ENCODE peak calls at places on chromosomes 1 and 21, in four cellular contexts. One of them, this sample, is unnamed.

GRCh38 chr21:24995206-24995605 is 612.1 kb downstream of the MRPL39 start:
- DNase-seq in breast epithelium: no peak
- DNase-seq in H1: no peak
- DNase-seq in stomach: no peak
- DNase-seq in this sample: no peak

GRCh38 chr1:203992440-203992839 is 80.5 kb upstream of the SOX13 start:
- DNase-seq in breast epithelium: no peak
- DNase-seq in H1: no peak
- DNase-seq in stomach: no peak
- DNase-seq in this sample: no peak

GRCh38 chr21:30629173-30629572 is 5.8 kb upstream of the KRTAP20-2 start:
- DNase-seq in breast epithelium: no peak
- DNase-seq in H1: no peak
- DNase-seq in stomach: no peak
- DNase-seq in this sample: no peak

GRCh38 chr1:113684153-113684541 is 75.1 kb downstream of the PHTF1 start:
- DNase-seq in breast epithelium: no peak
- DNase-seq in H1: no peak
- DNase-seq in stomach: no peak
- DNase-seq in this sample: peak

GRCh38 chr1:221663321-221663720 is 78.6 kb downstream of the DUSP10 start:
- DNase-seq in breast epithelium: no peak
- DNase-seq in H1: no peak
- DNase-seq in stomach: no peak
- DNase-seq in this sample: no peak

GRCh38 chr1:229224308-229224707 is 46.6 kb upstream of the RAB4A start:
- DNase-seq in breast epithelium: no peak
- DNase-seq in H1: no peak
- DNase-seq in stomach: no peak
- DNase-seq in this sample: no peak

GRCh38 chr1:179228783-179229213 is 679 bp downstream of the ABL2 start:
- DNase-seq in breast epithelium: no peak
- DNase-seq in H1: no peak
- DNase-seq in stomach: peak
- DNase-seq in this sample: no peak

GRCh38 chr1:211722277-211723175 is 47.1 kb upstream of the NEK2 start:
- DNase-seq in breast epithelium: no peak
- DNase-seq in H1: no peak
- DNase-seq in stomach: no peak
- DNase-seq in this sample: no peak

GRCh38 chr21:17003221-17003620 is 509.6 kb upstream of the CXADR start:
- DNase-seq in breast epithelium: no peak
- DNase-seq in H1: no peak
- DNase-seq in stomach: no peak
- DNase-seq in this sample: no peak

GRCh38 chr1:205599667-205600042 is 32.2 kb downstream of the ELK4 start:
- DNase-seq in breast epithelium: no peak
- DNase-seq in H1: no peak
- DNase-seq in stomach: no peak
- DNase-seq in this sample: no peak

GRCh38 chr1:205601209-205601608 is 30.6 kb downstream of the ELK4 start:
- DNase-seq in breast epithelium: no peak
- DNase-seq in H1: no peak
- DNase-seq in stomach: no peak
- DNase-seq in this sample: no peak

GRCh38 chr1:205597691-205598314 is 34.0 kb downstream of the ELK4 start:
- DNase-seq in breast epithelium: no peak
- DNase-seq in H1: no peak
- DNase-seq in stomach: no peak
- DNase-seq in this sample: no peak

GRCh38 chr1:205600085-205600484 is 31.7 kb downstream of the ELK4 start:
- DNase-seq in breast epithelium: no peak
- DNase-seq in H1: no peak
- DNase-seq in stomach: no peak
- DNase-seq in this sample: no peak

DNA sequence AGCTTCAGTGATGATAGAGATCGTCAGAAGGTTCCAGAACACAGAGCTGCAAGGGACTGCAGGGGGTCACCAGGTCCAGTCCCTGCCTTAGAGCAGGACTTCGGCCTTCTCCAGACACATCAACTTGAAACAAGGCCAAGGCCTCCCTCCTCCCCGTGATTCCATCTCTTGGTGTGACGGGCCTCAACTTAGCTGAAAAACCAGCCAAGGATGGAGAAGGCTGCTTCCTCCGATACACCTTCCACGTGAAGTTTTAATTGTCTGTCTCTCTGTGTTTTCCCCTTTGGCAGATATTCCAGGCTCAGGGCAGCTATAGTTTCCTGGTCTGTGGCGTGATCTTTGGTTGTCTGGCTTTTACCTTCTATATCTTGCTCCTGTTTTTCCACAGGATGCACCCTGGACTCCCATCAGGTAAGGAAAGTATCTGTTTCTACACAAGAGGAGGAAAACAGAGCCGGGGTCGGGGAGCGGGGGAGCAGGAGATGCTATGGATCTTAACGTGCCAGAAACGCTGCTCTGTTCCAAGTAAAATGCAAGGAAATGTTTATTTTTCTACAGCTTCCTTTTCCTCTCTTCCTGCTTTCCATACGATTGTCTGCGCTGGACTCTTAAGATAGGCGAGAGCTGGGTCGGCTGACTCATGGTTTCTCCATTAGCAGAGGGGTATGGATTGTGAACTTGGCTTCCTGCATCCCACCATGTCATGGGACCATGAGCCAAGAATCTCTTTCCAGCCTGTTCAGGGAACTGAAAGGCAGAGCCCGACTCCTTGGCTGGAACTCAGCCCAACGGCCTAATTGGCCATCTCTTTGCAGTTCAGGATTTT is 32.8 kb downstream of the ELK4 start:
- DNase-seq in breast epithelium: no peak
- DNase-seq in H1: no peak
- DNase-seq in stomach: peak
- DNase-seq in this sample: no peak
- TF ChIP-seq POLR2AphosphoS5 in breast epithelium: no peak
- TF ChIP-seq POLR2AphosphoS5 in H1: no peak
- TF ChIP-seq POLR2AphosphoS5 in stomach: peak
- TF ChIP-seq POLR2AphosphoS5 in this sample: no peak

DNA sequence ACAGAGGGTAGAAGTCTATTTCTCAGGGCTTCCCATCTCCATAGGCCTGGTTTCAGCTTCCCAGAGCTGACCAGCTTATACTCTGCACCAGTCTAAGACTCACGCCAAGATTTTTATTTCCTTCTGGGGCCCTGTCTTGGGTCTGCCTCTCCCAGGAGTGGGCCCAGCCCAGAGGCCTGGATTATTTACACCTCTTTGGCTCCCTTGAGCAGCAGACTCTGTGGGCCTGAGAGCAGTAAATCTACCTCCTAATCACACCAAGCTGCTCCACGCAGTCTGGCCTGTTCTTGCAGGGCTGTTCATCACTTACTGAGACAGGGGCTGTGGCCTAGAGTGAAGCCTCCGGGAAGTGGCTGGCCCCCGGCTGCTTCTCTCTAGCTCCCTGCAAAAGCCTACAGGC is 102.4 kb downstream of the PLXNA2 start:
- DNase-seq in breast epithelium: no peak
- DNase-seq in H1: no peak
- DNase-seq in stomach: no peak
- DNase-seq in this sample: no peak
- TF ChIP-seq CTCF in breast epithelium: no peak
- TF ChIP-seq CTCF in H1: no peak
- TF ChIP-seq CTCF in stomach: no peak
- TF ChIP-seq CTCF in this sample: no peak

GRCh38 chr21:41631564-41632461 is 123.9 kb upstream of the TMPRSS2 start:
- DNase-seq in breast epithelium: no peak
- DNase-seq in H1: no peak
- DNase-seq in stomach: peak
- DNase-seq in this sample: peak

GRCh38 chr21:41632748-41633475 is 125.0 kb upstream of the TMPRSS2 start:
- DNase-seq in breast epithelium: no peak
- DNase-seq in H1: no peak
- DNase-seq in stomach: peak
- DNase-seq in this sample: no peak

GRCh38 chr21:41627428-41627827 is 119.5 kb upstream of the TMPRSS2 start:
- DNase-seq in breast epithelium: no peak
- DNase-seq in H1: no peak
- DNase-seq in stomach: no peak
- DNase-seq in this sample: no peak

GRCh38 chr21:41630917-41631316 is 123.0 kb upstream of the TMPRSS2 start:
- DNase-seq in breast epithelium: no peak
- DNase-seq in H1: no peak
- DNase-seq in stomach: no peak
- DNase-seq in this sample: peak

GRCh38 chr21:41630249-41630648 is 122.3 kb upstream of the TMPRSS2 start:
- DNase-seq in breast epithelium: no peak
- DNase-seq in H1: no peak
- DNase-seq in stomach: no peak
- DNase-seq in this sample: no peak
- H3K4me3 ChIP-seq in breast epithelium: no peak
- H3K4me3 ChIP-seq in H1: no peak
- H3K4me3 ChIP-seq in stomach: no peak
- H3K4me3 ChIP-seq in this sample: no peak

GRCh38 chr21:35208810-35209517 is 159.9 kb upstream of the RUNX1 start:
- DNase-seq in breast epithelium: no peak
- DNase-seq in H1: no peak
- DNase-seq in stomach: no peak
- DNase-seq in this sample: no peak

GRCh38 chr21:35210093-35210492 is 161.0 kb upstream of the RUNX1 start:
- DNase-seq in breast epithelium: no peak
- DNase-seq in H1: no peak
- DNase-seq in stomach: no peak
- DNase-seq in this sample: no peak

GRCh38 chr21:35215870-35216269 is 166.8 kb upstream of the RUNX1 start:
- DNase-seq in breast epithelium: no peak
- DNase-seq in H1: no peak
- DNase-seq in stomach: no peak
- DNase-seq in this sample: no peak

GRCh38 chr21:35211767-35212166 is 162.7 kb upstream of the RUNX1 start:
- DNase-seq in breast epithelium: no peak
- DNase-seq in H1: no peak
- DNase-seq in stomach: no peak
- DNase-seq in this sample: no peak

DNA sequence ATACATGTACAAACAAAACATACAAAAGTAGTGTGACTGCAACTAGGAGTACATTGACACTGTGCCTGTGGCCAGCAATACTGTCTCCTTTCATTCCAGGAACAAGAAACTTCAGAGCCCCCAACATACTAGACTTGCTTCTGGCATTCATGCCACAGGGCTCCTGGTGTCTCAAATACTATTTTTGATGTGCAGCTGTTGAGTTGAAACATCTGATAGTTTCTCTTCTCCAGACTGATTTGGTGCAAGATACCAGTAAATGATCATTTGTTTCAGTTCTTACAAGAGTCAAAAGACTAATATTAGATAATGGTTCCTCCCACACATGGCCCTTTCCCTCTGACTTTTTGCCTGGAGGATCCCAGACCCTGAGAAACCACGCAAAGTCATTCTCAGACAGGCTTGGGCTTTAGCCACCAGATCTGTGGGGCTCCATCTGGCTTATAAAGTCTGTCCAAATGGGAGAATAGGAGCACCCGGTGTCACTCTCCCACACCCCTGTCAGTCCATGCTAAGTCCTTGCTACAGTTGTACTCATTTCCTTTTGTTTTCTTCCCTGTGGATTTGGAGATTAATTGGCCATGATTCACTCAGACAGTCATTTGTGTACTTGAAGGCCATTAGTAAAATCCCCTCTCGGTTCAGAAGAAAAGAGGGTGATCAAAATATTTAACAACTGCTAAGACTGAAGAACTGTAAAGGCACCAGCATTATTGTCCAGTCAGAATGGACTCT is 163.5 kb upstream of the RUNX1 start:
- DNase-seq in breast epithelium: no peak
- DNase-seq in H1: no peak
- DNase-seq in stomach: no peak
- DNase-seq in this sample: peak
- TF ChIP-seq POLR2AphosphoS5 in breast epithelium: no peak
- TF ChIP-seq POLR2AphosphoS5 in H1: no peak
- TF ChIP-seq POLR2AphosphoS5 in stomach: no peak
- TF ChIP-seq POLR2AphosphoS5 in this sample: peak

DNA sequence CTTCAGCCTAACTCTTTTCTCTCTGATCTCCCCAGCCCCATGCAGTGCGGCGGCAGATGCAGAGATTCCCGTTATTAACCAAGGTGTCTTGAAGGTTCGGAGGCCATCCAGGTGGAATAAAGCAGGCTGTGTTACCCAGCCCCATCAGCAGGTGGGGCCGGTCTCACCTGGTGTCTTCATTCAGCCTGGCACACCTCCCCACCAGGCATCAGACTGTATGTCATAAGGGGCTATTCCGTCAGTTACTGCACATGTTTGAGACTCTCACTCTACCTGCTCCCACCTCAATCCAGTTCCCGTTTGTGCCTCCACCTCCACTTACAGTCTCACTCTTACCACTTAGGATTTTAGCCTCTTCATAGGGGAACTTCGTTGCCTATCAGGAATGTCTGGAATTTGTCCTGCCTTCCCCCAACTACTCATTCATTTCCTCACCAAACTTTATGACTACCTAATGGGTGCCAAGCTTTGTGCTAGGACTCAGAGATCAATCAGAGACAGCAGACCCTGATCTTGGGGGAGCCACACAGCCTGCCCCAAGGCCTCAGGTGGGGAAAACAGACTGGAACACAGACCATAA is 170.2 kb downstream of the PLPP3 start:
- DNase-seq in breast epithelium: no peak
- DNase-seq in H1: peak
- DNase-seq in stomach: peak
- DNase-seq in this sample: peak
- TF ChIP-seq CTCF in breast epithelium: no peak
- TF ChIP-seq CTCF in H1: peak
- TF ChIP-seq CTCF in stomach: peak
- TF ChIP-seq CTCF in this sample: peak

DNA sequence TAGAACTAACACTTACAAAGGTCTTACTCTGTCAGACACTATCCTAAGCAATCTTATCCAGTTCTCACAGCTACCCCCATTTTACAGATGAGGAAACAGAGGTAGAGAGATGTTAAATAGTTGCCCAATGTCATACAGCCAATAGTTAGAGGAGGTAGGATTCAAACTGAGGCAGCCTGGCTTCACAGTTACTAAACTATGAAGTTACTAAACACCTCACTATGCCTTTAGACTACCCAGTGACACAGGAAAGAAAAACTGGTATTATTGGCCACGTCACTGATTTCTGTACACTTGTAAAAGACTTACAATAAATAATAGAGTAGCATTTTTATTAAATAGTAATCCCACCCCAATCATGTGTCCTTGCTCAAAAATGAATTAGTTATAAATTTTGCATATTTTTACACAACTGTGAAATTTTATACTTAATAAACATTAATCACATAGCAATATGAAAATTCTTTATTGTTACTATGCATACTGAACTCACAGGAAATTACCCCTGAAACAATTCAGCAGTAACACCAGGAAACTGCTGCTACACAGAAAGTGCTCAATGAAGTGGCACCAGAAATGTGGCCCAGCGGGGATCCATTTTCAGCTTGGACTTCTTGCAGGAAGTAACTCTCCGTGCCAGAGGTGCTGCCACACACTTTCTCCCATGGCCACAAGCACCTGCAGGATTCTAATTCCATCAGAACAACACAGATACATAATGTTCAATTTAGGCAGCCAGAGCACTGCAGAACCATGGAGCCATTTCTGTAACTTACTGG is 69.4 kb downstream of the VAV3 start:
- DNase-seq in breast epithelium: no peak
- DNase-seq in H1: no peak
- DNase-seq in stomach: peak
- DNase-seq in this sample: no peak
- H3K4me3 ChIP-seq in breast epithelium: no peak
- H3K4me3 ChIP-seq in H1: no peak
- H3K4me3 ChIP-seq in stomach: no peak
- H3K4me3 ChIP-seq in this sample: no peak

GRCh38 chr1:7363481-7363880 is 407.6 kb upstream of the VAMP3 start:
- DNase-seq in breast epithelium: no peak
- DNase-seq in H1: no peak
- DNase-seq in stomach: no peak
- DNase-seq in this sample: no peak
- TF ChIP-seq POLR2AphosphoS5 in breast epithelium: no peak
- TF ChIP-seq POLR2AphosphoS5 in H1: no peak
- TF ChIP-seq POLR2AphosphoS5 in stomach: no peak
- TF ChIP-seq POLR2AphosphoS5 in this sample: no peak